ENCODE peak calls at places on chromosomes 4 and X, in eight cellular contexts. Y, M, S, N, R, U, E and Z are unnamed samples.
A peak's percentile ranks its signal among the peaks of the same experiment; 100 is the strongest.

GRCh38 chr4:75686346-75686745 is 13.1 kb upstream of the G3BP2 start:
- DNase-seq in Y (peak; percentile 45), M (no peak), S (no peak), N (peak; percentile 10), R (no peak), U (no peak), E (no peak), Z (peak; percentile 34)

GRCh38 chr4:82491251-82491960 is 61.0 kb downstream of the ENOPH1 start:
- DNase-seq in Y (no peak), M (no peak), S (no peak), N (no peak), R (no peak), U (no peak), E (no peak), Z (no peak)

GRCh38 chr4:125010776-125011503 is 298.4 kb upstream of the ANKRD50 start:
- DNase-seq in Y (no peak), M (no peak), S (no peak), N (no peak), R (no peak), U (no peak), E (no peak), Z (no peak)

GRCh38 chr4:1345905-1346780 is 865 bp upstream of the UVSSA start:
- DNase-seq in Y (peak; percentile 27), M (peak; percentile 43), S (no peak), N (peak; percentile 18), R (no peak), U (peak; percentile 38), E (no peak), Z (peak; percentile 17)

GRCh38 chrX:23936198-23936597 is 28.4 kb downstream of the CXorf58 start:
- DNase-seq in Y (no peak), M (no peak), S (no peak), N (no peak), R (no peak), U (no peak), E (no peak), Z (no peak)

GRCh38 chrX:41452972-41453371 is 5.8 kb downstream of the NYX start:
- DNase-seq in Y (no peak), M (no peak), S (no peak), N (no peak), R (no peak), U (no peak), E (no peak), Z (no peak)

GRCh38 chrX:24117288-24117687 is 32.2 kb upstream of the ZFX start:
- DNase-seq in Y (no peak), M (no peak), S (no peak), N (no peak), R (no peak), U (no peak), E (peak; percentile 64), Z (no peak)

GRCh38 chr4:15034071-15034764 is 31.9 kb downstream of the CPEB2 start:
- DNase-seq in Y (no peak), M (no peak), S (no peak), N (no peak), R (no peak), U (no peak), E (no peak), Z (no peak)

GRCh38 chr4:53431052-53431451 is 53.6 kb downstream of the FIP1L1 start:
- DNase-seq in Y (no peak), M (no peak), S (no peak), N (no peak), R (no peak), U (no peak), E (no peak), Z (no peak)

GRCh38 chrX:119775517-119776238 is 15.8 kb downstream of the RPL39 start:
- DNase-seq in Y (no peak), M (no peak), S (no peak), N (no peak), R (no peak), U (no peak), E (peak; percentile 59), Z (no peak)

GRCh38 chrX:53831662-53832635 is 145.4 kb upstream of the HUWE1 start:
- DNase-seq in Y (peak; percentile 3), M (peak; percentile 17), S (peak; percentile 4), N (peak; percentile 7), R (peak; percentile 1), U (peak; percentile 6), E (peak; percentile 14), Z (peak; percentile 5)

GRCh38 chr4:147011386-147011785 is 65.7 kb upstream of the TTC29 start:
- DNase-seq in Y (no peak), M (no peak), S (no peak), N (no peak), R (no peak), U (peak; percentile 23), E (no peak), Z (no peak)

GRCh38 chr4:82898322-82899243 is 2.0 kb upstream of the THAP9 start:
- DNase-seq in Y (no peak), M (no peak), S (no peak), N (no peak), R (no peak), U (no peak), E (peak; percentile 46), Z (no peak)